ENCODE peak calls at places on chromosomes 2 and 18, in six cellular contexts. Z is left ventricle myocardium inferior; S is right lobe of liver; J is RKO; R is stimulated activated naive B cell treated with anti-CD40 and anti-IgM and Interleukin-4, amounts not matched to agents 10 μg/mL and 1 μg/mL and 100 μg/mL, for 72 hours; B is WTC11. E is an unnamed sample.

GRCh38 chr2:233241803-233242202 is 9.7 kb upstream of the ATG16L1 start:
- DNase-seq in Z (no peak), S (no peak), J (no peak), R (no peak), B (no peak), E (no peak)

GRCh38 chr2:55842009-55842408 is 81.6 kb downstream of the EFEMP1 start:
- DNase-seq in Z (no peak), S (no peak), J (no peak), R (no peak), B (no peak), E (no peak)

GRCh38 chr2:62195421-62196277 is at the start of gene B3GNT2:
- DNase-seq in Z (peak), S (peak), J (peak), R (peak), B (peak), E (peak)

GRCh38 chr2:162318280-162319222 is at the start of gene IFIH1:
- DNase-seq in Z (peak), S (peak), J (peak), R (peak), B (peak), E (peak)

GRCh38 chr18:23226930-23227728 is 91.8 kb downstream of the CABLES1 start:
- DNase-seq in Z (peak), S (no peak), J (peak), R (no peak), B (no peak), E (no peak)

GRCh38 chr2:95062247-95062646 is 36.7 kb downstream of the MAL start:
- DNase-seq in Z (no peak), S (no peak), J (no peak), R (no peak), B (no peak), E (no peak)

GRCh38 chr2:159075726-159076125 is 107.3 kb downstream of the TANC1 start:
- DNase-seq in Z (no peak), S (no peak), J (no peak), R (no peak), B (no peak), E (no peak)

GRCh38 chr2:178271629-178272333 is 77.5 kb downstream of the OSBPL6 start:
- DNase-seq in Z (peak), S (peak), J (no peak), R (no peak), B (no peak), E (no peak)

GRCh38 chr2:21500546-21500945 is 376.8 kb downstream of the TDRD15 start:
- DNase-seq in Z (no peak), S (no peak), J (no peak), R (no peak), B (no peak), E (no peak)

GRCh38 chr2:216950547-216950946 is 90.7 kb upstream of the TNP1 start:
- DNase-seq in Z (no peak), S (no peak), J (no peak), R (no peak), B (no peak), E (no peak)

GRCh38 chr2:17309741-17310339 is 208.4 kb downstream of the RAD51AP2 start:
- DNase-seq in Z (no peak), S (no peak), J (peak), R (peak), B (peak), E (peak)

GRCh38 chr2:102193074-102193473 is 6.3 kb downstream of the IL1RL2 start:
- DNase-seq in Z (no peak), S (no peak), J (no peak), R (no peak), B (no peak), E (no peak)

GRCh38 chr2:201515573-201516246 is 64.2 kb downstream of the STRADB start:
- DNase-seq in Z (no peak), S (no peak), J (no peak), R (no peak), B (no peak), E (no peak)

GRCh38 chr2:176020400-176020799 is 18.3 kb upstream of the LNPK start:
- DNase-seq in Z (no peak), S (no peak), J (no peak), R (no peak), B (no peak), E (no peak)

GRCh38 chr2:2014251-2014761 is 270.0 kb upstream of the PXDN start:
- DNase-seq in Z (peak), S (no peak), J (no peak), R (no peak), B (no peak), E (peak)

GRCh38 chr2:62197609-62198236 is 1.8 kb downstream of the B3GNT2 start:
- DNase-seq in Z (peak), S (peak), J (peak), R (no peak), B (peak), E (peak)

GRCh38 chr18:74534150-74534969 is at the start of gene CNDP1:
- DNase-seq in Z (no peak), S (no peak), J (no peak), R (no peak), B (no peak), E (no peak)

GRCh38 chr2:207239222-207239674 is 73.5 kb upstream of the KLF7 start:
- DNase-seq in Z (peak), S (no peak), J (no peak), R (no peak), B (no peak), E (no peak)

GRCh38 chr2:241844066-241844728 is 14.5 kb downstream of the PDCD1 start:
- DNase-seq in Z (peak), S (peak), J (peak), R (peak), B (peak), E (peak)